ENCODE peak calls at places on chromosomes 6 and 20, in seven cellular contexts. Y, Q, D, S, M, T and J are unnamed samples.

GRCh38 chr20:63454729-63455567 is 17.5 kb downstream of the KCNQ2 start:
- DNase-seq in Y (no peak), Q (no peak), D (no peak), S (no peak), M (no peak), T (no peak), J (no peak)

GRCh38 chr6:127518212-127518709 is 874 bp downstream of the MTCL3 start:
- DNase-seq in Y (no peak), Q (no peak), D (no peak), S (no peak), M (peak; percentile 51), T (no peak), J (no peak)

GRCh38 chr6:118663993-118664985 is 12.9 kb upstream of the CEP85L start:
- DNase-seq in Y (no peak), Q (no peak), D (no peak), S (no peak), M (no peak), T (no peak), J (no peak)

GRCh38 chr20:24934101-24934661 is 14.9 kb upstream of the CST7 start:
- DNase-seq in Y (no peak), Q (no peak), D (no peak), S (peak; percentile 15), M (no peak), T (no peak), J (no peak)

GRCh38 chr20:47336013-47336754 is 20.3 kb downstream of the ZMYND8 start:
- DNase-seq in Y (no peak), Q (no peak), D (no peak), S (peak; percentile 67), M (no peak), T (no peak), J (no peak)

GRCh38 chr6:52454556-52454955 is 34.4 kb downstream of the EFHC1 start:
- DNase-seq in Y (no peak), Q (no peak), D (no peak), S (no peak), M (no peak), T (no peak), J (no peak)

GRCh38 chr6:109236140-109237081 is 141.1 kb downstream of the CEP57L1 start:
- DNase-seq in Y (peak; percentile 38), Q (peak; percentile 54), D (no peak), S (no peak), M (peak; percentile 45), T (no peak), J (no peak)

GRCh38 chr6:73521351-73522254 is 771 bp upstream of the EEF1A1 start:
- DNase-seq in Y (peak; percentile 74), Q (peak; percentile 91), D (no peak), S (no peak), M (peak; percentile 84), T (peak; percentile 76), J (no peak)

GRCh38 chr6:27154696-27155095 is 92.8 kb upstream of the PRSS16 start:
- DNase-seq in Y (no peak), Q (no peak), D (no peak), S (no peak), M (no peak), T (no peak), J (no peak)

GRCh38 chr20:19205999-19206398 is 6.4 kb upstream of the SLC24A3 start:
- DNase-seq in Y (peak; percentile 68), Q (peak; percentile 96), D (peak; percentile 72), S (peak; percentile 59), M (peak; percentile 71), T (no peak), J (no peak)

GRCh38 chr6:82249381-82250253 is 2.1 kb upstream of the IBTK start:
- DNase-seq in Y (no peak), Q (no peak), D (no peak), S (no peak), M (no peak), T (no peak), J (no peak)

GRCh38 chr6:2376429-2377355 is 131.3 kb upstream of the GMDS start:
- DNase-seq in Y (no peak), Q (no peak), D (no peak), S (peak; percentile 55), M (no peak), T (no peak), J (no peak)

GRCh38 chr6:132414761-132415160 is 13.5 kb upstream of the MOXD1 start:
- DNase-seq in Y (no peak), Q (no peak), D (no peak), S (no peak), M (no peak), T (no peak), J (no peak)

GRCh38 chr6:17968081-17968518 is 19.3 kb downstream of the KIF13A start:
- DNase-seq in Y (no peak), Q (no peak), D (no peak), S (no peak), M (no peak), T (no peak), J (no peak)

GRCh38 chr20:38134427-38135281 is 30.4 kb downstream of the TGM2 start:
- DNase-seq in Y (no peak), Q (no peak), D (peak; percentile 44), S (no peak), M (no peak), T (no peak), J (no peak)

GRCh38 chr20:50409495-50409894 is 100.7 kb upstream of the PTPN1 start:
- DNase-seq in Y (no peak), Q (no peak), D (no peak), S (no peak), M (no peak), T (no peak), J (no peak)

GRCh38 chr20:64151634-64152530 is 12.4 kb upstream of the MYT1 start:
- DNase-seq in Y (no peak), Q (peak; percentile 34), D (no peak), S (no peak), M (no peak), T (no peak), J (no peak)

GRCh38 chr20:47222728-47223127 is 133.8 kb downstream of the ZMYND8 start:
- DNase-seq in Y (no peak), Q (no peak), D (no peak), S (no peak), M (no peak), T (no peak), J (no peak)

GRCh38 chr6:82017316-82017715 is 230.2 kb downstream of the IBTK start:
- DNase-seq in Y (no peak), Q (no peak), D (no peak), S (no peak), M (no peak), T (no peak), J (no peak)

GRCh38 chr20:55937283-55937682 is 68.0 kb downstream of the CBLN4 start:
- DNase-seq in Y (no peak), Q (no peak), D (no peak), S (no peak), M (no peak), T (no peak), J (no peak)

GRCh38 chr6:28585335-28585734 is 59.7 kb downstream of the GPX5 start:
- DNase-seq in Y (no peak), Q (no peak), D (no peak), S (no peak), M (no peak), T (no peak), J (no peak)

GRCh38 chr20:14049111-14049510 is 53.8 kb downstream of the MACROD2 start:
- DNase-seq in Y (no peak), Q (no peak), D (no peak), S (no peak), M (no peak), T (no peak), J (no peak)

GRCh38 chr20:19291818-19292132 is 79.3 kb downstream of the SLC24A3 start:
- DNase-seq in Y (no peak), Q (no peak), D (no peak), S (no peak), M (no peak), T (no peak), J (no peak)

GRCh38 chr20:39117486-39117885 is 155.3 kb downstream of the DHX35 start:
- DNase-seq in Y (no peak), Q (no peak), D (peak; percentile 53), S (no peak), M (peak; percentile 30), T (no peak), J (no peak)

GRCh38 chr6:46129634-46130505 is at the start of gene ENPP4:
- DNase-seq in Y (peak; percentile 88), Q (peak; percentile 94), D (peak; percentile 91), S (peak; percentile 79), M (peak; percentile 72), T (peak; percentile 15), J (peak; percentile 88)

GRCh38 chr6:36120539-36120938 is 9.8 kb upstream of the MAPK13 start:
- DNase-seq in Y (peak; percentile 80), Q (peak; percentile 82), D (peak; percentile 52), S (peak; percentile 39), M (no peak), T (no peak), J (peak; percentile 69)

GRCh38 chr6:80163754-80164187 is 57.3 kb downstream of the BCKDHB start:
- DNase-seq in Y (no peak), Q (no peak), D (no peak), S (no peak), M (no peak), T (no peak), J (no peak)

GRCh38 chr6:170083236-170084051 is 207.4 kb downstream of the DLL1 start:
- DNase-seq in Y (no peak), Q (no peak), D (peak; percentile 31), S (no peak), M (no peak), T (no peak), J (no peak)
- H3K9me3 ChIP-seq in Y (no peaks in the 10 kb centered on the region), Q (no peaks in the 10 kb centered on the region), D (no peaks in the 10 kb centered on the region), S (no peaks in the 10 kb centered on the region), M (no peaks in the 10 kb centered on the region), T (no peaks in the 10 kb centered on the region), J (no peaks in the 10 kb centered on the region)

DNA sequence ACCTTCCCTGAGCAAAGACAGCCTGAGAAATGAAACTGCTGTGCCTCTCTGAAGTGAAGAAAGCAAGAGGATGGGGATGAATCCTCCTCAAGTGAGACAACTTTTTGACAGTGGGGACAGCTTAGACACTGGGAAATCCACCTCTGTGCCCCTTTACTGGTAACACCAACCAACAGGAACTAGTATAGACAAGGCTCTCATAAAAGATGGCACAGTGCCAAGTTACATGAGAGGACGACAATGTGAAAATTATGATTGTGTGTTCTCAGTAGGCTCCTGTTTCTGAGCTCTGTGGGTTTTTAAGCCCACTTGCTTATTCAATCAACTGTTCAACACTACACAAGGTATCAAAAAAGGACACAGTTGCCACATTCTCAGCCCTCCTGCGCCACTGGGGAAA is 41.6 kb upstream of the LYRM2 start:
- DNase-seq in Y (no peak), Q (no peak), D (no peak), S (no peak), M (no peak), T (no peak), J (no peak)
- H3K4me3 ChIP-seq in Y (no peak overlapping the region), Q (no peak overlapping the region), D (no peak overlapping the region), S (no peak overlapping the region), M (no peak overlapping the region), T (no peak overlapping the region), J (no peak overlapping the region)

GRCh38 chr6:117169060-117169635 is 96.2 kb upstream of the VGLL2 start:
- DNase-seq in Y (no peak), Q (no peak), D (no peak), S (peak; percentile 37), M (no peak), T (no peak), J (no peak)

GRCh38 chr6:117169781-117170281 is 95.5 kb upstream of the VGLL2 start:
- DNase-seq in Y (no peak), Q (no peak), D (no peak), S (no peak), M (no peak), T (no peak), J (no peak)

GRCh38 chr6:117174835-117175360 is 90.5 kb upstream of the VGLL2 start:
- DNase-seq in Y (no peak), Q (no peak), D (no peak), S (no peak), M (no peak), T (no peak), J (no peak)
- H3K9me3 ChIP-seq in Y (no peaks in the 10 kb centered on the region), Q (no peaks in the 10 kb centered on the region), D (no peaks in the 10 kb centered on the region), S (no peaks in the 10 kb centered on the region), M (no peaks in the 10 kb centered on the region), T (no peaks in the 10 kb centered on the region), J (no peaks in the 10 kb centered on the region)

GRCh38 chr6:89799756-89800155 is 19.8 kb downstream of the MDN1 start:
- DNase-seq in Y (no peak), Q (no peak), D (no peak), S (no peak), M (no peak), T (no peak), J (no peak)
- H3K4me3 ChIP-seq in Y (no peak overlapping the region), Q (no peak overlapping the region), D (no peak overlapping the region), S (no peak overlapping the region), M (no peak overlapping the region), T (no peak overlapping the region), J (no peak overlapping the region)